ENCODE peak calls at places on chromosome 10, in nine cellular contexts. O is fibroblast of pulmonary artery; Y is suprapubic skin; T is germinal center; A is SK-MEL-5; I is activated CD8-positive, alpha-beta T cell treated with anti-CD3 and anti-CD28 coated beads for 36 hours; X is amniotic stem cell; H is G401; F is NCI-H187. N is an unnamed sample.

GRCh38 chr10:124320778-124321432 is 97.8 kb downstream of the OAT start:
- DNase-seq in O (no peak), Y (no peak), T (no peak), A (no peak), I (no peak), X (no peak), H (no peak), F (no peak), N (no peak)

GRCh38 chr10:118251791-118252190 is 90.3 kb downstream of the FAM204A start:
- DNase-seq in O (no peak), Y (no peak), T (no peak), A (no peak), I (no peak), X (no peak), H (no peak), F (no peak), N (no peak)

GRCh38 chr10:116097239-116097751 is 175.7 kb downstream of the GFRA1 start:
- DNase-seq in O (no peak), Y (no peak), T (no peak), A (no peak), I (no peak), X (no peak), H (peak), F (no peak), N (no peak)

GRCh38 chr10:100998991-100999741 is 442 bp upstream of the LZTS2 start:
- DNase-seq in O (peak), Y (peak), T (peak), A (peak), I (peak), X (peak), H (peak), F (peak), N (peak)

GRCh38 chr10:71727429-71728217 is 8.0 kb upstream of the C10orf105 start:
- DNase-seq in O (peak), Y (peak), T (peak), A (no peak), I (peak), X (no peak), H (peak), F (peak), N (no peak)

GRCh38 chr10:14397069-14397468 is 66.3 kb upstream of the FRMD4A start:
- DNase-seq in O (peak), Y (peak), T (no peak), A (peak), I (no peak), X (peak), H (peak), F (no peak), N (peak)

GRCh38 chr10:100907175-100907574 is 5.6 kb upstream of the SLF2 start:
- DNase-seq in O (no peak), Y (no peak), T (no peak), A (no peak), I (no peak), X (no peak), H (no peak), F (no peak), N (no peak)

GRCh38 chr10:71835671-71836593 is 15.1 kb downstream of the PSAP start:
- DNase-seq in O (peak), Y (no peak), T (peak), A (peak), I (peak), X (peak), H (no peak), F (peak), N (peak)

GRCh38 chr10:130554701-130555410 is 418.7 kb downstream of the GLRX3 start:
- DNase-seq in O (no peak), Y (no peak), T (no peak), A (no peak), I (no peak), X (no peak), H (no peak), F (no peak), N (no peak)

GRCh38 chr10:103554488-103555320 is 61.2 kb downstream of the NEURL1 start:
- DNase-seq in O (peak), Y (no peak), T (no peak), A (peak), I (peak), X (peak), H (peak), F (peak), N (peak)

GRCh38 chr10:129841071-129841470 is 123.0 kb downstream of the EBF3 start:
- DNase-seq in O (no peak), Y (no peak), T (no peak), A (no peak), I (no peak), X (no peak), H (no peak), F (no peak), N (no peak)

GRCh38 chr10:36109399-36110023 is 467.4 kb upstream of the FZD8 start:
- DNase-seq in O (no peak), Y (no peak), T (no peak), A (no peak), I (no peak), X (no peak), H (no peak), F (no peak), N (no peak)

GRCh38 chr10:44843484-44843883 is 67.7 kb upstream of the TMEM72 start:
- DNase-seq in O (no peak), Y (no peak), T (no peak), A (no peak), I (no peak), X (no peak), H (no peak), F (no peak), N (no peak)

GRCh38 chr10:100998183-100998990 is 1.2 kb upstream of the LZTS2 start:
- DNase-seq in O (peak), Y (peak), T (peak), A (peak), I (peak), X (peak), H (peak), F (peak), N (peak)

GRCh38 chr10:112218960-112219359 is 35.4 kb upstream of the GPAM start:
- DNase-seq in O (no peak), Y (no peak), T (no peak), A (no peak), I (no peak), X (no peak), H (no peak), F (no peak), N (no peak)

GRCh38 chr10:127577376-127577775 is 28.3 kb downstream of the NPS start:
- DNase-seq in O (peak), Y (no peak), T (no peak), A (peak), I (no peak), X (no peak), H (peak), F (no peak), N (peak)

GRCh38 chr10:14904316-14904732 is 25.7 kb downstream of the SUV39H2 start:
- DNase-seq in O (peak), Y (no peak), T (peak), A (peak), I (peak), X (no peak), H (peak), F (no peak), N (peak)

N was measured in mesenchymal stem cell.